ENCODE peak calls at places on chromosomes 3 and 15, in four cellular contexts. W, J, Y and S are unnamed samples.

GRCh38 chr3:124299831-124300230 is 307.9 kb upstream of the ROPN1 start:
- DNase-seq in W (no peak), J (no peak), Y (no peak), S (peak)

GRCh38 chr15:67832031-67832551 is 6.8 kb downstream of the SKOR1 start:
- DNase-seq in J (no peak), W (no peak), Y (no peak), S (peak)

GRCh38 chr15:70271422-70272088 is 173.8 kb upstream of the TLE3 start:
- DNase-seq in Y (peak), W (no peak), J (peak), S (peak)

GRCh38 chr15:84982301-84982920 is 755 bp downstream of the PDE8A start:
- DNase-seq in Y (peak), J (peak), W (peak), S (peak)

GRCh38 chr15:70770863-70771262 is 7.5 kb upstream of the UACA start:
- DNase-seq in Y (peak), W (no peak), J (peak), S (peak)

GRCh38 chr3:127044996-127045395 is 62.1 kb downstream of the PLXNA1 start:
- DNase-seq in Y (no peak), J (no peak), W (no peak), S (peak)

GRCh38 chr3:14001136-14001535 is 121.3 kb upstream of the WNT7A start:
- DNase-seq in Y (peak), W (no peak), J (peak), S (peak)

GRCh38 chr3:184110316-184110725 is 13.5 kb downstream of the HTR3E start:
- DNase-seq in Y (peak), J (peak), W (no peak), S (peak)

GRCh38 chr3:69082805-69083204 is 1.9 kb upstream of the ARL6IP5 start:
- DNase-seq in W (peak), J (peak), Y (peak), S (peak)

GRCh38 chr3:195583831-195584542 is at the start of gene APOD:
- DNase-seq in W (no peak), Y (peak), J (peak), S (no peak)

GRCh38 chr3:27358372-27358771 is 10.8 kb downstream of the NEK10 start:
- DNase-seq in J (no peak), Y (no peak), W (no peak), S (no peak)

GRCh38 chr3:115922681-115923347 is 299.5 kb downstream of the GAP43 start:
- DNase-seq in J (peak), Y (peak), W (no peak), S (peak)

GRCh38 chr3:4674216-4674615 is 181.1 kb downstream of the ITPR1 start:
- DNase-seq in W (no peak), Y (no peak), J (no peak), S (no peak)

GRCh38 chr3:31268868-31269267 is 263.9 kb upstream of the STT3B start:
- DNase-seq in J (no peak), W (no peak), Y (no peak), S (no peak)

GRCh38 chr3:59502806-59503205 is 453.0 kb upstream of the CFAP20DC start:
- DNase-seq in W (no peak), J (peak), Y (peak), S (peak)

GRCh38 chr3:119885746-119886530 is 104.0 kb downstream of the NR1I2 start:
- DNase-seq in W (no peak), J (peak), Y (no peak), S (no peak)

GRCh38 chr3:70264122-70264780 is 48.2 kb downstream of the MDFIC2 start:
- DNase-seq in W (no peak), J (no peak), Y (peak), S (peak)

GRCh38 chr3:168213920-168214319 is 118.2 kb upstream of the GOLIM4 start:
- DNase-seq in J (no peak), Y (no peak), W (no peak), S (no peak)

GRCh38 chr3:53286727-53287412 is 31.0 kb upstream of the TKT start:
- DNase-seq in J (no peak), Y (no peak), W (no peak), S (no peak)

GRCh38 chr3:48633256-48633655 is 2.0 kb downstream of the SLC26A6 start:
- DNase-seq in Y (no peak), J (no peak), W (no peak), S (no peak)